ENCODE peak calls at places on chromosome X, in ten cellular contexts. One of them, this sample, is unnamed.

GRCh38 chrX:3136161-3136961 is 95.1 kb downstream of the ARSF start:
- DNase-seq in tibial nerve: no peak
- DNase-seq in transverse colon: no peak
- DNase-seq in HCT116: no peak
- DNase-seq in K562: no peak
- DNase-seq in upper lobe of left lung: no peak
- DNase-seq in breast epithelium: no peak
- DNase-seq in ovary: no peak
- DNase-seq in IMR-90: no peak
- DNase-seq in body of pancreas: no peak
- DNase-seq in this sample: no peak

GRCh38 chrX:152904151-152905080 is 6.5 kb downstream of the ZNF185 start:
- DNase-seq in tibial nerve: peak; percentile 33
- DNase-seq in transverse colon: peak; percentile 51
- DNase-seq in HCT116: no peak
- DNase-seq in K562: peak; percentile 77
- DNase-seq in upper lobe of left lung: no peak
- DNase-seq in breast epithelium: no peak
- DNase-seq in ovary: peak; percentile 36
- DNase-seq in IMR-90: peak; percentile 77
- DNase-seq in body of pancreas: peak; percentile 43
- DNase-seq in this sample: peak; percentile 48

GRCh38 chrX:123481908-123482873 is 250.7 kb downstream of the THOC2 start:
- DNase-seq in tibial nerve: no peak
- DNase-seq in transverse colon: no peak
- DNase-seq in HCT116: no peak
- DNase-seq in K562: no peak
- DNase-seq in upper lobe of left lung: no peak
- DNase-seq in breast epithelium: no peak
- DNase-seq in ovary: no peak
- DNase-seq in IMR-90: peak; percentile 27
- DNase-seq in body of pancreas: no peak
- DNase-seq in this sample: no peak

GRCh38 chrX:122055979-122056715 is 1008.7 kb downstream of the GLUD2 start:
- DNase-seq in tibial nerve: no peak
- DNase-seq in transverse colon: no peak
- DNase-seq in HCT116: no peak
- DNase-seq in K562: no peak
- DNase-seq in upper lobe of left lung: no peak
- DNase-seq in breast epithelium: no peak
- DNase-seq in ovary: no peak
- DNase-seq in IMR-90: no peak
- DNase-seq in body of pancreas: no peak
- DNase-seq in this sample: no peak

GRCh38 chrX:111854778-111855490 is 21.0 kb upstream of the TRPC5OS start:
- DNase-seq in tibial nerve: no peak
- DNase-seq in transverse colon: no peak
- DNase-seq in HCT116: peak; percentile 23
- DNase-seq in K562: no peak
- DNase-seq in upper lobe of left lung: no peak
- DNase-seq in breast epithelium: no peak
- DNase-seq in ovary: no peak
- DNase-seq in IMR-90: peak; percentile 11
- DNase-seq in body of pancreas: no peak
- DNase-seq in this sample: no peak

GRCh38 chrX:2464677-2465166 is 36.1 kb downstream of the DHRSX start:
- DNase-seq in tibial nerve: no peak
- DNase-seq in transverse colon: no peak
- DNase-seq in HCT116: peak; percentile 99
- DNase-seq in K562: peak; percentile 53
- DNase-seq in upper lobe of left lung: no peak
- DNase-seq in breast epithelium: no peak
- DNase-seq in ovary: no peak
- DNase-seq in IMR-90: no peak
- DNase-seq in body of pancreas: no peak
- DNase-seq in this sample: no peak

GRCh38 chrX:56963377-56963776 is 32.0 kb downstream of the SPIN3 start:
- DNase-seq in tibial nerve: no peak
- DNase-seq in transverse colon: no peak
- DNase-seq in HCT116: no peak
- DNase-seq in K562: no peak
- DNase-seq in upper lobe of left lung: no peak
- DNase-seq in breast epithelium: no peak
- DNase-seq in ovary: no peak
- DNase-seq in IMR-90: no peak
- DNase-seq in body of pancreas: no peak
- DNase-seq in this sample: no peak

GRCh38 chrX:136823175-136823574 is 42.4 kb upstream of the ARHGEF6 start:
- DNase-seq in tibial nerve: no peak
- DNase-seq in transverse colon: no peak
- DNase-seq in HCT116: no peak
- DNase-seq in K562: no peak
- DNase-seq in upper lobe of left lung: no peak
- DNase-seq in breast epithelium: no peak
- DNase-seq in ovary: no peak
- DNase-seq in IMR-90: peak; percentile 54
- DNase-seq in body of pancreas: no peak
- DNase-seq in this sample: no peak

GRCh38 chrX:53319614-53320542 is 38.5 kb upstream of the IQSEC2 start:
- DNase-seq in tibial nerve: no peak
- DNase-seq in transverse colon: no peak
- DNase-seq in HCT116: no peak
- DNase-seq in K562: no peak
- DNase-seq in upper lobe of left lung: no peak
- DNase-seq in breast epithelium: no peak
- DNase-seq in ovary: no peak
- DNase-seq in IMR-90: no peak
- DNase-seq in body of pancreas: no peak
- DNase-seq in this sample: peak; percentile 19

GRCh38 chrX:71910526-71911022 is at the start of gene NHSL2:
- DNase-seq in tibial nerve: no peak
- DNase-seq in transverse colon: no peak
- DNase-seq in HCT116: no peak
- DNase-seq in K562: no peak
- DNase-seq in upper lobe of left lung: no peak
- DNase-seq in breast epithelium: no peak
- DNase-seq in ovary: no peak
- DNase-seq in IMR-90: peak; percentile 6
- DNase-seq in body of pancreas: peak; percentile 10
- DNase-seq in this sample: peak; percentile 21

GRCh38 chrX:71912156-71912555 is 1.5 kb downstream of the NHSL2 start:
- DNase-seq in tibial nerve: no peak
- DNase-seq in transverse colon: no peak
- DNase-seq in HCT116: no peak
- DNase-seq in K562: no peak
- DNase-seq in upper lobe of left lung: no peak
- DNase-seq in breast epithelium: no peak
- DNase-seq in ovary: no peak
- DNase-seq in IMR-90: no peak
- DNase-seq in body of pancreas: no peak
- DNase-seq in this sample: no peak

GRCh38 chrX:71913156-71913950 is 2.7 kb downstream of the NHSL2 start:
- DNase-seq in tibial nerve: no peak
- DNase-seq in transverse colon: no peak
- DNase-seq in HCT116: no peak
- DNase-seq in K562: no peak
- DNase-seq in upper lobe of left lung: no peak
- DNase-seq in breast epithelium: no peak
- DNase-seq in ovary: no peak
- DNase-seq in IMR-90: no peak
- DNase-seq in body of pancreas: no peak
- DNase-seq in this sample: no peak

GRCh38 chrX:71911023-71911730 is 532 bp downstream of the NHSL2 start:
- DNase-seq in tibial nerve: no peak
- DNase-seq in transverse colon: peak; percentile 9
- DNase-seq in HCT116: no peak
- DNase-seq in K562: no peak
- DNase-seq in upper lobe of left lung: peak; percentile 85
- DNase-seq in breast epithelium: no peak
- DNase-seq in ovary: no peak
- DNase-seq in IMR-90: no peak
- DNase-seq in body of pancreas: peak; percentile 13
- DNase-seq in this sample: peak; percentile 22

GRCh38 chrX:71911731-71912050 is 1.0 kb downstream of the NHSL2 start:
- DNase-seq in tibial nerve: no peak
- DNase-seq in transverse colon: peak; percentile 8
- DNase-seq in HCT116: no peak
- DNase-seq in K562: no peak
- DNase-seq in upper lobe of left lung: peak; percentile 83
- DNase-seq in breast epithelium: no peak
- DNase-seq in ovary: no peak
- DNase-seq in IMR-90: no peak
- DNase-seq in body of pancreas: peak; percentile 10
- DNase-seq in this sample: peak; percentile 46
- H3K4me3 ChIP-seq in tibial nerve: peak overlapping the region; percentile 18
- H3K4me3 ChIP-seq in transverse colon: peak overlapping the region; percentile 49
- H3K4me3 ChIP-seq in HCT116: no peak overlapping the region
- H3K4me3 ChIP-seq in K562: no peak overlapping the region
- H3K4me3 ChIP-seq in upper lobe of left lung: peak overlapping the region; percentile 45
- H3K4me3 ChIP-seq in breast epithelium: peak overlapping the region; percentile 61
- H3K4me3 ChIP-seq in ovary: peak overlapping the region; percentile 26
- H3K4me3 ChIP-seq in IMR-90: no peak overlapping the region
- H3K4me3 ChIP-seq in body of pancreas: no peak overlapping the region
- H3K4me3 ChIP-seq in this sample: no peak overlapping the region

DNA sequence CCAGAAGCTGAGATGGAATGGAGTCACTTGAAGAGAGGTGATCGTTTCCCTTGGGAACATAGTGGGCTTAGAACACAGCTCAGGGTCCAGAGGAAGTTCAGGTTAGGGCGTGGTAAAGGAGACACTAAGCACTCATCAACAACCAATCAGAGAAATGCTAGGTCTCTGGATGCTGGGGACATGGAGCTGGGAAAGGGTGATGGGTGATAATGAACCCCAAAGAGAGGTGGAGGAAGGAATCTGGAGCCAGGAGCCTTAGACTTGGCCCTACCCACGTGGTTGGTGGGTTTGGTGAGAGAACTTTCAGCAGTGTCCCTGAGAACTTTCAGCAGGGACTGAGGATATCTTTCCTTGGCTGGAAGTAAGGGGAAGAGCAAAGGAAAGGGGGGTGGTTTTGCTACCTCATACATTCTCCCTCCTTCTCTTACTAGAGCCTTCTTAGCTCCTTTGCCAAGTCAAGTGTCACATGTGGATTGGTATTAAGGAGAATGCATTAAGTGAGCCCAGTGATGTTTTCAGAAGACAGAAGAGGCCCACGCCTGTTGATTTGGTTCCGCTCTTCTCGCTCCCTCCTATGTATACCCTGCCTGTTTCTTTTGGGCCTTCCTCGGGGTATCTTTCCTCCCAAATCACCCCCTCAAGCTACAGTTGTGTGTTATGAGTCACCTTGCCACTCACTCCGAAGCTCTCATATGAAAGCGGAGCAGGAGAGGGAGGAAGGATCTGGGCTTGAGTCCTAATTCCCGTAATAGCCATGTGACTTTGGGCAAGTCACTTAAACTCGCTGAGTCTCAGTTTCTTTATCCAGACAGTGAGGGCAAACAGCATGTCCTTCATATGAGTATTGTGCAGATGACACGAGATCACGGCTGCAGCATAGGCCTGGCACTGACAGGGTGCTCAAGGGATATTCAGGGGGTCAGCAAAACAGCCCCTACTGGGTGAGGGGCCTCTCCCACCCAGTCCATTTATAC is 63.1 kb downstream of the TSC22D3 start:
- DNase-seq in tibial nerve: peak; percentile 76
- DNase-seq in transverse colon: peak; percentile 47
- DNase-seq in HCT116: no peak
- DNase-seq in K562: no peak
- DNase-seq in upper lobe of left lung: no peak
- DNase-seq in breast epithelium: no peak
- DNase-seq in ovary: no peak
- DNase-seq in IMR-90: peak; percentile 21
- DNase-seq in body of pancreas: no peak
- DNase-seq in this sample: peak; percentile 46
- TF ChIP-seq POLR2A in tibial nerve: no peak
- TF ChIP-seq POLR2A in transverse colon: peak; percentile 66
- TF ChIP-seq POLR2A in HCT116: no peak
- TF ChIP-seq POLR2A in K562: no peak
- TF ChIP-seq POLR2A in upper lobe of left lung: peak; percentile 8
- TF ChIP-seq POLR2A in breast epithelium: peak; percentile 56
- TF ChIP-seq POLR2A in ovary: peak; percentile 38
- TF ChIP-seq POLR2A in IMR-90: peak; percentile 73
- TF ChIP-seq POLR2A in body of pancreas: peak; percentile 12
- TF ChIP-seq POLR2A in this sample: no peak

GRCh38 chrX:44958480-44958879 is 85.5 kb downstream of the KDM6A start:
- DNase-seq in tibial nerve: no peak
- DNase-seq in transverse colon: no peak
- DNase-seq in HCT116: no peak
- DNase-seq in K562: no peak
- DNase-seq in upper lobe of left lung: no peak
- DNase-seq in breast epithelium: no peak
- DNase-seq in ovary: no peak
- DNase-seq in IMR-90: no peak
- DNase-seq in body of pancreas: no peak
- DNase-seq in this sample: no peak

GRCh38 chrX:44951572-44952067 is 78.6 kb downstream of the KDM6A start:
- DNase-seq in tibial nerve: no peak
- DNase-seq in transverse colon: no peak
- DNase-seq in HCT116: no peak
- DNase-seq in K562: no peak
- DNase-seq in upper lobe of left lung: no peak
- DNase-seq in breast epithelium: no peak
- DNase-seq in ovary: no peak
- DNase-seq in IMR-90: no peak
- DNase-seq in body of pancreas: no peak
- DNase-seq in this sample: no peak

GRCh38 chrX:44953734-44954502 is 80.9 kb downstream of the KDM6A start:
- DNase-seq in tibial nerve: no peak
- DNase-seq in transverse colon: no peak
- DNase-seq in HCT116: no peak
- DNase-seq in K562: no peak
- DNase-seq in upper lobe of left lung: no peak
- DNase-seq in breast epithelium: no peak
- DNase-seq in ovary: no peak
- DNase-seq in IMR-90: no peak
- DNase-seq in body of pancreas: no peak
- DNase-seq in this sample: peak; percentile 82

GRCh38 chrX:44952329-44953027 is 79.5 kb downstream of the KDM6A start:
- DNase-seq in tibial nerve: no peak
- DNase-seq in transverse colon: no peak
- DNase-seq in HCT116: no peak
- DNase-seq in K562: no peak
- DNase-seq in upper lobe of left lung: no peak
- DNase-seq in breast epithelium: no peak
- DNase-seq in ovary: no peak
- DNase-seq in IMR-90: no peak
- DNase-seq in body of pancreas: no peak
- DNase-seq in this sample: no peak

GRCh38 chrX:44954562-44954961 is 81.6 kb downstream of the KDM6A start:
- DNase-seq in tibial nerve: no peak
- DNase-seq in transverse colon: no peak
- DNase-seq in HCT116: no peak
- DNase-seq in K562: no peak
- DNase-seq in upper lobe of left lung: no peak
- DNase-seq in breast epithelium: no peak
- DNase-seq in ovary: no peak
- DNase-seq in IMR-90: no peak
- DNase-seq in body of pancreas: no peak
- DNase-seq in this sample: no peak
- H3K4me3 ChIP-seq in tibial nerve: no peak overlapping the region
- H3K4me3 ChIP-seq in transverse colon: no peak overlapping the region
- H3K4me3 ChIP-seq in HCT116: no peak overlapping the region
- H3K4me3 ChIP-seq in K562: no peak overlapping the region
- H3K4me3 ChIP-seq in upper lobe of left lung: no peak overlapping the region
- H3K4me3 ChIP-seq in breast epithelium: no peak overlapping the region
- H3K4me3 ChIP-seq in ovary: no peak overlapping the region
- H3K4me3 ChIP-seq in IMR-90: no peak overlapping the region
- H3K4me3 ChIP-seq in body of pancreas: no peak overlapping the region
- H3K4me3 ChIP-seq in this sample: no peak overlapping the region

GRCh38 chrX:107676559-107677378 is 48.5 kb downstream of the PRPS1 start:
- DNase-seq in tibial nerve: peak; percentile 74
- DNase-seq in transverse colon: peak; percentile 74
- DNase-seq in HCT116: peak; percentile 78
- DNase-seq in K562: peak; percentile 68
- DNase-seq in upper lobe of left lung: peak; percentile 96
- DNase-seq in breast epithelium: peak; percentile 82
- DNase-seq in ovary: peak; percentile 69
- DNase-seq in IMR-90: peak; percentile 84
- DNase-seq in body of pancreas: peak; percentile 80
- DNase-seq in this sample: peak; percentile 94
- TF ChIP-seq POLR2A in tibial nerve: no peak
- TF ChIP-seq POLR2A in transverse colon: peak; percentile 82
- TF ChIP-seq POLR2A in HCT116: peak; percentile 59
- TF ChIP-seq POLR2A in K562: peak; percentile 72
- TF ChIP-seq POLR2A in upper lobe of left lung: peak; percentile 54
- TF ChIP-seq POLR2A in breast epithelium: no peak
- TF ChIP-seq POLR2A in ovary: peak; percentile 67
- TF ChIP-seq POLR2A in IMR-90: peak; percentile 17
- TF ChIP-seq POLR2A in body of pancreas: peak; percentile 35
- TF ChIP-seq POLR2A in this sample: peak; percentile 48

This sample was measured in thyroid gland.